ENCODE peak calls at places on chromosomes 1 and 21, in nine cellular contexts. X is OCI-LY7, D is fibroblast of lung, R is endothelial cell of umbilical vein, W is IMR-90, Y is astrocyte, T is SK-N-SH, G is GM23338, Q is mammary epithelial cell. L is an unnamed sample.

GRCh38 chr1:43299101-43299500 is 1.7 kb upstream of the TIE1 start:
- DNase-seq in X (no peak), D (no peak), R (peak; percentile 12), W (no peak), Y (no peak), T (no peak), G (no peak), Q (no peak), L (no peak)

GRCh38 chr1:14142397-14143095 is 442.6 kb downstream of the PRDM2 start:
- DNase-seq in X (no peak), D (no peak), R (no peak), W (no peak), Y (peak; percentile 50), T (no peak), G (no peak), Q (no peak), L (no peak)

GRCh38 chr1:208533746-208534603 is 289.8 kb upstream of the PLXNA2 start:
- DNase-seq in X (no peak), D (no peak), R (no peak), W (no peak), Y (no peak), T (peak; percentile 24), G (no peak), Q (no peak), L (peak; percentile 19)

GRCh38 chr1:9292361-9293240 is at the start of gene SPSB1:
- DNase-seq in X (peak; percentile 91), D (peak; percentile 87), R (peak; percentile 79), W (peak; percentile 78), Y (peak; percentile 57), T (peak; percentile 88), G (peak; percentile 81), Q (peak; percentile 73), L (peak; percentile 88)

GRCh38 chr1:11059166-11059989 is 440 bp downstream of the SRM start:
- DNase-seq in X (peak; percentile 21), D (no peak), R (peak; percentile 33), W (no peak), Y (no peak), T (peak; percentile 78), G (peak; percentile 52), Q (peak; percentile 27), L (no peak)

GRCh38 chr1:228168563-228169270 is 3.1 kb downstream of the IBA57 start:
- DNase-seq in X (no peak), D (no peak), R (no peak), W (no peak), Y (no peak), T (no peak), G (no peak), Q (no peak), L (no peak)

GRCh38 chr1:155136728-155137127 is 1.1 kb downstream of the SLC50A1 start:
- DNase-seq in X (peak; percentile 27), D (no peak), R (peak; percentile 39), W (no peak), Y (no peak), T (no peak), G (peak; percentile 25), Q (no peak), L (no peak)

GRCh38 chr21:29641001-29641634 is 298.7 kb downstream of the GRIK1 start:
- DNase-seq in X (no peak), D (no peak), R (no peak), W (no peak), Y (no peak), T (no peak), G (no peak), Q (no peak), L (no peak)

GRCh38 chr1:196317535-196318522 is 290.4 kb downstream of the KCNT2 start:
- DNase-seq in X (peak; percentile 3), D (peak; percentile 66), R (peak; percentile 62), W (peak; percentile 54), Y (peak; percentile 16), T (no peak), G (peak; percentile 65), Q (peak; percentile 11), L (peak; percentile 42)

GRCh38 chr1:223248001-223248786 is 105.1 kb upstream of the TLR5 start:
- DNase-seq in X (no peak), D (no peak), R (no peak), W (no peak), Y (no peak), T (no peak), G (no peak), Q (no peak), L (no peak)

GRCh38 chr1:224054611-224055010 is 59.3 kb upstream of the FBXO28 start:
- DNase-seq in X (no peak), D (peak; percentile 38), R (no peak), W (peak; percentile 80), Y (no peak), T (no peak), G (no peak), Q (peak; percentile 46), L (no peak)

GRCh38 chr1:52707927-52708655 is 9.9 kb upstream of the COA7 start:
- DNase-seq in X (no peak), D (peak; percentile 23), R (no peak), W (peak; percentile 84), Y (peak; percentile 91), T (no peak), G (no peak), Q (peak; percentile 46), L (no peak)

GRCh38 chr1:222387020-222387816 is 160.7 kb downstream of the HHIPL2 start:
- DNase-seq in X (no peak), D (no peak), R (no peak), W (no peak), Y (no peak), T (peak; percentile 3), G (peak; percentile 77), Q (no peak), L (peak; percentile 72)

GRCh38 chr21:18349468-18349867 is 54.1 kb downstream of the TMPRSS15 start:
- DNase-seq in X (no peak), D (no peak), R (no peak), W (no peak), Y (no peak), T (no peak), G (no peak), Q (no peak), L (no peak)

GRCh38 chr21:18356801-18357200 is 46.8 kb downstream of the TMPRSS15 start:
- DNase-seq in X (no peak), D (no peak), R (no peak), W (no peak), Y (no peak), T (no peak), G (no peak), Q (no peak), L (no peak)

GRCh38 chr21:18350216-18350615 is 53.4 kb downstream of the TMPRSS15 start:
- DNase-seq in X (no peak), D (peak; percentile 28), R (no peak), W (no peak), Y (peak; percentile 12), T (no peak), G (no peak), Q (no peak), L (no peak)

DNA sequence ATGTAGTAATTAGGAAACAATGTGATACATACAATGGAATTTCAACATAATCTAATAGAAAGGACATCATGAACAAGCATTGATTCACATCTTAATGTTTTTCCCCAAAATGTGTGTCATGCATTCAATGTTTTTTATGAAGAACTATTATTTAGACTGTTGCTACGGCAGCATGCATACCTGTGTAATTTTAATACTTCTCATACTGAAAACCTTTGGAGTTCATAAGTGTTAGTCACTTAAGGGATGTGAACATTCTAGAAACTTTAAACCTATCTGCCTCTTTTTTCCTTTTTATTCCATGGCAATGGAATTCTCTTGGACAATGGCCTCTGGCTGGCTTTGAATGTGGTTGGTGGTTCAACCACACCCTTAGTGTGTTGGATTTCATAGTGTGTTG is 48.6 kb downstream of the TMPRSS15 start:
- DNase-seq in X (no peak), D (no peak), R (no peak), W (no peak), Y (peak; percentile 12), T (no peak), G (no peak), Q (no peak), L (no peak)
- H4K20me1 ChIP-seq in X (no peaks in the 10 kb centered on the region), D (no peaks in the 10 kb centered on the region), R (no peaks in the 10 kb centered on the region), W (no peaks in the 10 kb centered on the region), Y (no peaks in the 10 kb centered on the region), T (no peaks in the 10 kb centered on the region), G (no peaks in the 10 kb centered on the region), Q (no peaks in the 10 kb centered on the region), L (no peaks in the 10 kb centered on the region)

DNA sequence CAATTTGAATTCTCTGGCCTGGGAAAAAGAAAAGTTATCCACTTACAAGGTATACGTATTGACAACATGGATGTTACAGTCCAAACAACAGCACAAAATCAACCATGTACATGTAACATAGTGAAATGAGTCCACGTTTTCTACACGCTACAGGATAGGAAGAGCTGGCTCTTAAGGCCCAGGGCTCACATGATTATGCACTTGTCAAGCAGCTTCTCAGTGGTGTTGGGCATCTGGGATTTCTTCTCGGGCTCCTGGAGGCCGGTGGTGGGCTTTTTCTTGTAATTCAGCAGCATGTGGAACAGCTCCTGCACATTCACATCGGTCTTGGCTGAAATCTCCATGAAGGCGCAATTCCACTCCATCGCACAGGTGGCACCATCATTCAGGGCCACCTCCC is 4.0 kb downstream of the DIRAS3 start:
- DNase-seq in X (no peak), D (no peak), R (no peak), W (no peak), Y (no peak), T (no peak), G (peak; percentile 6), Q (no peak), L (no peak)
- H2AFZ ChIP-seq in X (no peak overlapping the region), D (no peak overlapping the region), R (no peak overlapping the region), W (no peak overlapping the region), Y (no peak overlapping the region), T (no peak overlapping the region), G (no peak overlapping the region), Q (no peak overlapping the region), L (no peak overlapping the region)

DNA sequence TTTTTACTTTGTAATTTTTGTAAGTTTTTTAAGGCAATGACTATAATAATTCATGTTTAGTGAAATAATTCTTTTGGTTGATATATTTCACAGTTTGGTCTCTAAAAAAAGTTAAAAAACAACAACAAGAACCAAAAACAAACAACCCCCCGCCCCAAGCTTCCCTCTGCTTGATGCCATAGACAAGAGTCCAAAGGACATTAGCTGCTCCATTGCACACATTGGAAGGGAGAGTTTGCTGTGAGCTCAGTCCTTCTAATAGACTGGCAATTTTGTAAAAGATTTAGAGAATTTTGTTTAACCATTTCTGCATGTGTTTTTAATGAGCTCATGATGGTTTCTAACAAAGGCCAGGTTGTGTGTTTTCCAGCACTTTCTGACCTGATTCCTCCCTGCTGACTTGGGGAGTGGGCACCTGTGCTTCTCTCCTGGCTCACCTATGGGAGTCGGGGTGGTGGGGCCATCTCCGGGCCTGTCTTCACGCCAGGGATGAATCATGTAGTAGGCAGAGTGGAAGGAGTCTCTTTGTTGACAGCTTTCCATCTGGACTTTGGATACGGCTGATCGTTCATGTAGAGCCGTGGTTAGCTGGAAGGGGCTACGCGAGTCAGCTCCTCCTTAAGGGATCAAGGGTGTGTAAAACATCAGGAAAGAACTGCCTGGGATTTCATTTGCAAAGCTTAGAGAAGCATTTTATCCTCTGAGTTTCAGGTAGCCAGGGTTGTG is 14.1 kb downstream of the ZBTB18 start:
- DNase-seq in X (no peak), D (no peak), R (no peak), W (peak; percentile 11), Y (no peak), T (no peak), G (no peak), Q (no peak), L (peak; percentile 66)
- H3K27ac ChIP-seq in X (no peak overlapping the region), D (no peak overlapping the region), R (no peak overlapping the region), W (no peak overlapping the region), Y (no peak overlapping the region), T (peak overlapping the region; percentile 55), G (no peak overlapping the region), Q (no peak overlapping the region), L (peak overlapping the region; percentile 21)

DNA sequence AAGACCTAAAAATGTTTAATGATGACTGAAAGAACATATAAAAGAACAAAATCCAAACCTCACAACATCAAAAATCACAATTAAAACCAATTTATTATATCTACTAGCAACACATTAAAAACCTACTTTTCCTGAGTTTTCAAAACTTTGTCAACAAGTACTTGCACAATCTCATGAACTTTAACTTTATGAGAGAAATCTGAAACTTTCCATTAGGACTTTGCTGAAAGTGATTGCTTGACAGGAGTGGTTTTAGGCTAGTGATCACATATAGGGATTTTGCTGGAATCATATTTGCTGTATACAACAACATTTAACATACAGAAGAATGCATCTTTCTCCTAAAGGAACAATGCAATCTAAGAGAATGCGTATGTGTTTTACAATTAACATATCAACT is 13.2 kb downstream of the HNRNPR start:
- DNase-seq in X (no peak), D (peak; percentile 40), R (no peak), W (no peak), Y (no peak), T (no peak), G (no peak), Q (no peak), L (no peak)
- H4K20me1 ChIP-seq in X (peaks cover 5% of the 10 kb centered on the region), D (no peaks in the 10 kb centered on the region), R (no peaks in the 10 kb centered on the region), W (peaks cover 61% of the 10 kb centered on the region), Y (peaks cover 86% of the 10 kb centered on the region), T (peaks cover 74% of the 10 kb centered on the region), G (peaks cover 84% of the 10 kb centered on the region), Q (no peaks in the 10 kb centered on the region), L (peaks cover 94% of the 10 kb centered on the region)

L was measured in neural progenitor cell.